ENCODE peak calls at places on chromosome 20, in eight cellular contexts. B, T, M, E, X, O, R and F are unnamed samples.

GRCh38 chr20:33465536-33466302 is 22.2 kb upstream of the SNTA1 start:
- DNase-seq in B (peak), T (no peak), M (no peak), E (no peak), X (no peak), O (peak), R (no peak), F (no peak)

GRCh38 chr20:44856442-44856841 is 29.1 kb upstream of the YWHAB start:
- DNase-seq in B (no peak), T (no peak), M (no peak), E (no peak), X (no peak), O (no peak), R (no peak), F (no peak)

GRCh38 chr20:21436186-21436585 is 38.9 kb upstream of the NKX2-4 start:
- DNase-seq in B (no peak), T (peak), M (no peak), E (no peak), X (no peak), O (peak), R (peak), F (no peak)

GRCh38 chr20:45300961-45301360 is 5.7 kb upstream of the RBPJL start:
- DNase-seq in B (peak), T (no peak), M (peak), E (peak), X (no peak), O (peak), R (peak), F (no peak)

GRCh38 chr20:44050925-44051660 is 135.9 kb downstream of the JPH2 start:
- DNase-seq in B (no peak), T (no peak), M (no peak), E (no peak), X (no peak), O (no peak), R (no peak), F (no peak)

GRCh38 chr20:2756056-2756611 is 44.3 kb downstream of the CPXM1 start:
- DNase-seq in B (peak), T (peak), M (peak), E (peak), X (peak), O (peak), R (no peak), F (no peak)

GRCh38 chr20:20184149-20184548 is 131.8 kb downstream of the CFAP61 start:
- DNase-seq in B (no peak), T (peak), M (no peak), E (no peak), X (no peak), O (no peak), R (no peak), F (no peak)

GRCh38 chr20:41002842-41003142 is 25.8 kb upstream of the TOP1 start:
- DNase-seq in B (no peak), T (no peak), M (no peak), E (no peak), X (no peak), O (no peak), R (no peak), F (no peak)

GRCh38 chr20:347640-348484 is 951 bp downstream of the NRSN2 start:
- DNase-seq in B (peak), T (peak), M (peak), E (peak), X (peak), O (peak), R (peak), F (peak)

GRCh38 chr20:44034451-44034850 is 119.8 kb downstream of the TOX2 start:
- DNase-seq in B (no peak), T (no peak), M (no peak), E (no peak), X (no peak), O (no peak), R (no peak), F (no peak)

GRCh38 chr20:48066256-48066655 is 281.0 kb upstream of the SULF2 start:
- DNase-seq in B (no peak), T (no peak), M (no peak), E (no peak), X (no peak), O (peak), R (no peak), F (no peak)

GRCh38 chr20:41249371-41249770 is 68.2 kb downstream of the ZHX3 start:
- DNase-seq in B (peak), T (peak), M (peak), E (peak), X (peak), O (peak), R (peak), F (no peak)

GRCh38 chr20:15265910-15266309 is 928.5 kb upstream of the FLRT3 start:
- DNase-seq in B (no peak), T (no peak), M (no peak), E (no peak), X (no peak), O (no peak), R (no peak), F (no peak)
- TF ChIP-seq CTCF in B (no peak), T (no peak), M (no peak), E (no peak), X (no peak), O (no peak), R (no peak), F (no peak)

GRCh38 chr20:62067547-62068260 is 2.0 kb upstream of the TAF4 start:
- DNase-seq in B (no peak), T (no peak), M (peak), E (no peak), X (no peak), O (no peak), R (no peak), F (no peak)

GRCh38 chr20:62065669-62066338 is at the start of gene TAF4:
- DNase-seq in B (peak), T (peak), M (peak), E (peak), X (peak), O (peak), R (peak), F (peak)

GRCh38 chr20:62066339-62066982 is 780 bp upstream of the TAF4 start:
- DNase-seq in B (peak), T (peak), M (peak), E (peak), X (no peak), O (peak), R (no peak), F (peak)

GRCh38 chr20:62064788-62065668 is 653 bp downstream of the TAF4 start:
- DNase-seq in B (peak), T (no peak), M (peak), E (peak), X (no peak), O (no peak), R (no peak), F (no peak)

GRCh38 chr20:62066983-62067433 is 1.3 kb upstream of the TAF4 start:
- DNase-seq in B (peak), T (peak), M (peak), E (peak), X (no peak), O (no peak), R (no peak), F (no peak)
- TF ChIP-seq CTCF in B (no peak), T (no peak), M (no peak), E (no peak), X (no peak), O (no peak), R (no peak), F (no peak)

DNA sequence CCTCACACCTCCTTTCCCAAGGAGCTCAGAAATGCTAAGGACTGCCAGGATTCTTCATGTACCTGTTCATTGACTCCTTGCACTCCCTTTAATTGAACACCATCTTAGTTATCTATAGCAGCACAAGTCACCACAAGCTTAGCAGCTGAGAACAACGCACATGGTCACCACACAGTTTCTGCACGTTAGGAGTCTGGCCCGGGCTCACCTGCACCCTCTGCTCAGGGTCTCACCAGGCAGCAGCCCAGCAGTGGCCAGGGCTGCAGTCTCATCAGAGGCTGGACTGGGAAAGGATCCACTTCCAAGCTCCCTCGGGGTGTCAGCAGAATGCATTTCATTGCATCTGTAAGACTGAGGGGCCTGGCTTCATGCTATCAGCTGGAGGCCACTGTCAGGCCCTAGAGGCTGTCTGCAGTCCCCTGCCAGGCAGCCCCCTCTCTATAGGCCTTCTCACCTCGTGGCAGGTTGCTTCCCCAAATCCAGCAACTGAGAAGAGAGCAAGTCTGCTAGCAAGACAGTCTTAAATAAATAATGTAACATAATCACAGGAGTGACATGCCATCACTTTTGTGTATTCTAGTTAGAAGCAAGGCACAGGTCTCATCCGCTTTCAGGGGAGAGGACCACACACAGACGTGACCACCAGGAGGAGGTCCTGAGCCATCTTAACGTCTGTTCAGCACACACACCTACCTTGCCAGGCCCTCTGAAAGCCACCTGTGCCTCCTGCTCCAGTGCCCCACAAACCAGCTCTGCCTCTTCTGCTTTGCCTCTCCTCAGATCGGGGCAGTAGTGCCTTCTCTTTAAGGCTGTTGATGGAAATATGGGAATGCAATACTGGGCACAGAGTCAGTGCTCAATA is 165.2 kb upstream of the CST7 start:
- DNase-seq in B (peak), T (no peak), M (peak), E (peak), X (no peak), O (no peak), R (no peak), F (no peak)
- TF ChIP-seq CTCF in B (peak), T (no peak), M (peak), E (peak), X (no peak), O (no peak), R (peak), F (no peak)

GRCh38 chr20:32241807-32242206 is 34.1 kb downstream of the POFUT1 start:
- DNase-seq in B (no peak), T (no peak), M (no peak), E (no peak), X (no peak), O (no peak), R (no peak), F (no peak)

GRCh38 chr20:32237419-32237818 is 29.7 kb downstream of the POFUT1 start:
- DNase-seq in B (no peak), T (no peak), M (no peak), E (no peak), X (no peak), O (no peak), R (no peak), F (no peak)

GRCh38 chr20:32236819-32237218 is 29.1 kb downstream of the POFUT1 start:
- DNase-seq in B (no peak), T (no peak), M (no peak), E (no peak), X (no peak), O (no peak), R (no peak), F (no peak)

GRCh38 chr20:32238483-32239425 is 31.1 kb downstream of the POFUT1 start:
- DNase-seq in B (no peak), T (no peak), M (no peak), E (no peak), X (no peak), O (no peak), R (no peak), F (no peak)

GRCh38 chr20:32240220-32240619 is 32.5 kb downstream of the POFUT1 start:
- DNase-seq in B (peak), T (no peak), M (no peak), E (no peak), X (no peak), O (no peak), R (no peak), F (no peak)
- TF ChIP-seq CTCF in B (no peak), T (no peak), M (no peak), E (peak), X (peak), O (no peak), R (peak), F (no peak)

DNA sequence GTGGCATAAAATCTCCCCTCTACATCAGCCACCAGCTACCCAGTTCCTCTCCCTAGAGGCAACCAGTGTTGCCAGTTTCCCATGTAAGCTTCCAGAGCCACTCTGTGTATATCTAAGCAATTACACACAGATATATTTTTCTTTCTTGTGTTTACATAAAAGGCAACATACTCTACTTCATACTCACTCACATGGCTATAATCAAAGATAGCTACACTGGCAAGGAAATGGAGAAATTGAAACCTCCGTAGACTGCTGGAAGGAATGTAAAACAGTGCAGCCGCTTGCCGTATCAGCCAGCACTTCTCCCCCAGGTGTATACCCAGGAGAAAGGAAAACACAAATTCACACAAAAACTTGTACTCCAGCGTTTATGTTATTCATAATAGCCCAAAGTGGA is 38.5 kb upstream of the NELFCD start:
- DNase-seq in B (no peak), T (no peak), M (no peak), E (no peak), X (peak), O (no peak), R (no peak), F (no peak)
- TF ChIP-seq CTCF in B (no peak), T (no peak), M (no peak), E (no peak), X (peak), O (peak), R (no peak), F (no peak)

GRCh38 chr20:13863244-13863643 is 78.4 kb downstream of the NDUFAF5 start:
- DNase-seq in B (no peak), T (no peak), M (no peak), E (no peak), X (no peak), O (no peak), R (no peak), F (no peak)

GRCh38 chr20:13865156-13865555 is 80.3 kb downstream of the NDUFAF5 start:
- DNase-seq in B (no peak), T (no peak), M (no peak), E (no peak), X (no peak), O (peak), R (no peak), F (no peak)

GRCh38 chr20:13865825-13866351 is 81.1 kb downstream of the NDUFAF5 start:
- DNase-seq in B (no peak), T (peak), M (no peak), E (no peak), X (no peak), O (peak), R (peak), F (no peak)

GRCh38 chr20:13870349-13870748 is 85.5 kb downstream of the NDUFAF5 start:
- DNase-seq in B (no peak), T (no peak), M (no peak), E (no peak), X (no peak), O (no peak), R (no peak), F (no peak)

DNA sequence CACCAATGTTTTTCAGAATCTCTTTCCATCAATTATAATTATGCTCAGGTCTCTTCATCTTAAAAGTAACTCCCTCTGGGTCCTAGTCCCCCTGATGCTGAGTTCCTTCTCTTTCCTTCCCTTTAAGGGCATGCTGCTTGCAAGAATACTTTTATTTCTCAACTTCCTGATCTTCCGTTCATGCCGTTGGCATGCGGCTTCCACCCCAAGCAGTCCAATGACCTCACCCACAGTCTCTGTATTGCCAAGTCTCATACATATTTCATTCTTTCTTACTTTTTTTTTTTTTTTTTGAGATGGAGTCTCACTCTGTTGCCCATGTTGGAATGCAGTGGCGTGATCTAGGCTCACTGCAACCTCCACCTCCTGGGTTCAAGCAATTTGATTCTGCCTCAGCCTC is 83.5 kb downstream of the NDUFAF5 start:
- DNase-seq in B (no peak), T (peak), M (no peak), E (no peak), X (no peak), O (peak), R (peak), F (no peak)
- TF ChIP-seq CTCF in B (no peak), T (no peak), M (no peak), E (no peak), X (no peak), O (no peak), R (no peak), F (no peak)

GRCh38 chr20:1533059-1533458 is 24.4 kb downstream of the SIRPD start:
- DNase-seq in B (peak), T (peak), M (no peak), E (no peak), X (no peak), O (no peak), R (no peak), F (no peak)
- TF ChIP-seq CTCF in B (peak), T (no peak), M (no peak), E (peak), X (no peak), O (no peak), R (no peak), F (no peak)

DNA sequence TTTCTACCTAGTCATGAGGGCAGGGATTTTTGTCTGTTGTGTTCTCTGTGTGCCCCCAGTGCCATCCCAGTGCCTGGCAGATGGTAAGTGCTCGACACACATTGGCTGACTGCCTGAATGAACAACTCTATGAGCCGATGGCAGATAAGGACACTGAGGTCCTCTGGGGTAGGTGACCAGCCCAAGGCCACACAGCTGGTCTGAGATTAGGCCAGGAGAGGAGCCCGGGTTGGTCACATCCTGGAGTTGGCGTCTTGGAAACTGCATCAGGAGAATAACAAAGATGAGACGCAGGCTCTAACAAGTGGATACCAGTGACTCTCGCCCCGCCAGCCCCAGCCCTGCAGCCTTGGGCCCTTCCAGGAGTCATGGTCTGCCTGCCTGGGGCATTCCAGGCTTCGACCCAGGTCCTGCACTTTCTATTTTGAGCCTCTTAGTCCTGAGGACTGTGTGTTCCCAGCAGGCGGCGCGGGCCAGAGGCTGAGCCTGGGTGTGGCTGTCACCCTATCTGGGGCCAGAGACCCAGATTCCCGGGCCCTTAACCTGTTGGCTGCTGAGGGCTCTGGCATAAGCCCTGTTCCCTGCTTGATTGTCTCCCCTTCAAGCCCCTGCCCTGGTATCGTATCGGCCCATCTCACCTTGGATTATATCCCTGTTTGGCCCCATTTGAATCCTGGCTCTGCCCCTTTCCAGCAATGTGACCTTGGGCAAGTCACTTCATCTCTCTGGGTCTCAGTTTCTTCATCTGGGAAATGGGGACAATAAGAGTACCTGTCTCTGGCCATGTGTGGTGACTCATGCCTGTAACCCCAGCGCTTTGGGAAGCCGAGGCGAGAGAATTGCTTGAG is 88.3 kb downstream of the CEBPB start:
- DNase-seq in B (no peak), T (peak), M (no peak), E (no peak), X (no peak), O (no peak), R (no peak), F (no peak)
- TF ChIP-seq CTCF in B (no peak), T (peak), M (no peak), E (no peak), X (no peak), O (peak), R (peak), F (no peak)

DNA sequence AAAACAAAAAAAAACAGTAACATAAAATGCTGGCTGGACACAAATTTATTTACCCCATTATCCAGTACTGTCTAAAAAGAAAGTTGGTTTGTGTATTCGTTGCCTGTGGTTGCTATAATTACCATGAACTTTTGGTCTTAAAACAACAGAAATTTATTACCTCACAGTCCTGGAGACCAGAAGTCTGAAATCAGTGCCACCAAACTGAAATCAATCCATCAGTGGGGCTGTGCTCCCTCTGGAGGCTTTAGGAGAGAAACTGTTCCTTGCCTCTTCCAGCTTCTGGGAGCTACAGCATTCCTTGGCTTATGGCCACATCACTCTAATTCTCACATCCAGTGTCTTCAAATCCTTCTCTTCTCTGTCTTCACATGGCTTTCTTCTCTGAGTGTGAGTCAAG is 79.4 kb downstream of the SNX5 start:
- DNase-seq in B (no peak), T (peak), M (no peak), E (no peak), X (no peak), O (peak), R (peak), F (no peak)
- TF ChIP-seq CTCF in B (no peak), T (peak), M (no peak), E (no peak), X (peak), O (peak), R (peak), F (no peak)